ENCODE peak calls at places on chromosomes 4 and X, in seven cellular contexts. One of them, this sample, is unnamed.

GRCh38 chr4:98780111-98780549 is 121.7 kb upstream of the TSPAN5 start:
- DNase-seq in hepatocyte: peak; percentile 70
- DNase-seq in hippocampal formation: no peak
- DNase-seq in T47D: no peak
- DNase-seq in Daoy: no peak
- DNase-seq in T-helper 2 cell: no peak
- DNase-seq in stimulated activated CD4-positive, alpha-beta T cell treated with anti-CD3 and anti-CD28 coated beads, Interleukin-12 subunit alpha, Interleukin-12 subunit beta, amount 100 ng/mL, for 4 hours: no peak
- DNase-seq in this sample: no peak

GRCh38 chr4:157838366-157838765 is 334.5 kb downstream of the GASK1B start:
- DNase-seq in hepatocyte: no peak
- DNase-seq in hippocampal formation: no peak
- DNase-seq in T47D: no peak
- DNase-seq in Daoy: no peak
- DNase-seq in T-helper 2 cell: no peak
- DNase-seq in stimulated activated CD4-positive, alpha-beta T cell treated with anti-CD3 and anti-CD28 coated beads, Interleukin-12 subunit alpha, Interleukin-12 subunit beta, amount 100 ng/mL, for 4 hours: no peak
- DNase-seq in this sample: no peak

GRCh38 chrX:97126020-97126419 is 242.3 kb downstream of the RPA4 start:
- DNase-seq in hepatocyte: no peak
- DNase-seq in hippocampal formation: no peak
- DNase-seq in T47D: no peak
- DNase-seq in Daoy: no peak
- DNase-seq in T-helper 2 cell: no peak
- DNase-seq in stimulated activated CD4-positive, alpha-beta T cell treated with anti-CD3 and anti-CD28 coated beads, Interleukin-12 subunit alpha, Interleukin-12 subunit beta, amount 100 ng/mL, for 4 hours: no peak
- DNase-seq in this sample: no peak

GRCh38 chr4:130703211-130703920 is 1607.4 kb downstream of the C4orf33 start:
- DNase-seq in hepatocyte: no peak
- DNase-seq in hippocampal formation: no peak
- DNase-seq in T47D: no peak
- DNase-seq in Daoy: no peak
- DNase-seq in T-helper 2 cell: no peak
- DNase-seq in stimulated activated CD4-positive, alpha-beta T cell treated with anti-CD3 and anti-CD28 coated beads, Interleukin-12 subunit alpha, Interleukin-12 subunit beta, amount 100 ng/mL, for 4 hours: no peak
- DNase-seq in this sample: no peak

GRCh38 chrX:10243056-10243455 is 86.3 kb downstream of the CLCN4 start:
- DNase-seq in hepatocyte: no peak
- DNase-seq in hippocampal formation: no peak
- DNase-seq in T47D: no peak
- DNase-seq in Daoy: no peak
- DNase-seq in T-helper 2 cell: no peak
- DNase-seq in stimulated activated CD4-positive, alpha-beta T cell treated with anti-CD3 and anti-CD28 coated beads, Interleukin-12 subunit alpha, Interleukin-12 subunit beta, amount 100 ng/mL, for 4 hours: no peak
- DNase-seq in this sample: no peak

GRCh38 chr4:47662975-47663374 is 174.9 kb downstream of the CORIN start:
- DNase-seq in hepatocyte: no peak
- DNase-seq in hippocampal formation: no peak
- DNase-seq in T47D: no peak
- DNase-seq in Daoy: peak; percentile 8
- DNase-seq in T-helper 2 cell: no peak
- DNase-seq in stimulated activated CD4-positive, alpha-beta T cell treated with anti-CD3 and anti-CD28 coated beads, Interleukin-12 subunit alpha, Interleukin-12 subunit beta, amount 100 ng/mL, for 4 hours: no peak
- DNase-seq in this sample: no peak

GRCh38 chr4:40192286-40193017 is 4.4 kb upstream of the RHOH start:
- DNase-seq in hepatocyte: no peak
- DNase-seq in hippocampal formation: no peak
- DNase-seq in T47D: no peak
- DNase-seq in Daoy: no peak
- DNase-seq in T-helper 2 cell: no peak
- DNase-seq in stimulated activated CD4-positive, alpha-beta T cell treated with anti-CD3 and anti-CD28 coated beads, Interleukin-12 subunit alpha, Interleukin-12 subunit beta, amount 100 ng/mL, for 4 hours: no peak
- DNase-seq in this sample: no peak

GRCh38 chr4:6767725-6768538 is 14.6 kb upstream of the KIAA0232 start:
- DNase-seq in hepatocyte: peak; percentile 47
- DNase-seq in hippocampal formation: no peak
- DNase-seq in T47D: no peak
- DNase-seq in Daoy: no peak
- DNase-seq in T-helper 2 cell: no peak
- DNase-seq in stimulated activated CD4-positive, alpha-beta T cell treated with anti-CD3 and anti-CD28 coated beads, Interleukin-12 subunit alpha, Interleukin-12 subunit beta, amount 100 ng/mL, for 4 hours: no peak
- DNase-seq in this sample: no peak

GRCh38 chr4:147843162-147843561 is 111.3 kb downstream of the ARHGAP10 start:
- DNase-seq in hepatocyte: peak; percentile 63
- DNase-seq in hippocampal formation: no peak
- DNase-seq in T47D: peak; percentile 18
- DNase-seq in Daoy: peak; percentile 12
- DNase-seq in T-helper 2 cell: no peak
- DNase-seq in stimulated activated CD4-positive, alpha-beta T cell treated with anti-CD3 and anti-CD28 coated beads, Interleukin-12 subunit alpha, Interleukin-12 subunit beta, amount 100 ng/mL, for 4 hours: no peak
- DNase-seq in this sample: no peak

GRCh38 chrX:1435241-1435900 is 17.3 kb downstream of the ASMTL start:
- DNase-seq in hepatocyte: no peak
- DNase-seq in hippocampal formation: no peak
- DNase-seq in T47D: no peak
- DNase-seq in Daoy: no peak
- DNase-seq in T-helper 2 cell: no peak
- DNase-seq in stimulated activated CD4-positive, alpha-beta T cell treated with anti-CD3 and anti-CD28 coated beads, Interleukin-12 subunit alpha, Interleukin-12 subunit beta, amount 100 ng/mL, for 4 hours: no peak
- DNase-seq in this sample: no peak

GRCh38 chr4:27305246-27305645 is 444.6 kb downstream of the STIM2 start:
- DNase-seq in hepatocyte: peak; percentile 8
- DNase-seq in hippocampal formation: no peak
- DNase-seq in T47D: no peak
- DNase-seq in Daoy: no peak
- DNase-seq in T-helper 2 cell: no peak
- DNase-seq in stimulated activated CD4-positive, alpha-beta T cell treated with anti-CD3 and anti-CD28 coated beads, Interleukin-12 subunit alpha, Interleukin-12 subunit beta, amount 100 ng/mL, for 4 hours: no peak
- DNase-seq in this sample: no peak

GRCh38 chrX:38109042-38109904 is 102.9 kb downstream of the SYTL5 start:
- DNase-seq in hepatocyte: no peak
- DNase-seq in hippocampal formation: no peak
- DNase-seq in T47D: no peak
- DNase-seq in Daoy: no peak
- DNase-seq in T-helper 2 cell: no peak
- DNase-seq in stimulated activated CD4-positive, alpha-beta T cell treated with anti-CD3 and anti-CD28 coated beads, Interleukin-12 subunit alpha, Interleukin-12 subunit beta, amount 100 ng/mL, for 4 hours: no peak
- DNase-seq in this sample: no peak

GRCh38 chr4:36163198-36163597 is 81.1 kb downstream of the ARAP2 start:
- DNase-seq in hepatocyte: no peak
- DNase-seq in hippocampal formation: no peak
- DNase-seq in T47D: no peak
- DNase-seq in Daoy: no peak
- DNase-seq in T-helper 2 cell: no peak
- DNase-seq in stimulated activated CD4-positive, alpha-beta T cell treated with anti-CD3 and anti-CD28 coated beads, Interleukin-12 subunit alpha, Interleukin-12 subunit beta, amount 100 ng/mL, for 4 hours: no peak
- DNase-seq in this sample: no peak

GRCh38 chrX:56783450-56783831 is 54.4 kb downstream of the NBDY start:
- DNase-seq in hepatocyte: no peak
- DNase-seq in hippocampal formation: peak; percentile 66
- DNase-seq in T47D: peak; percentile 11
- DNase-seq in Daoy: no peak
- DNase-seq in T-helper 2 cell: peak; percentile 67
- DNase-seq in stimulated activated CD4-positive, alpha-beta T cell treated with anti-CD3 and anti-CD28 coated beads, Interleukin-12 subunit alpha, Interleukin-12 subunit beta, amount 100 ng/mL, for 4 hours: no peak
- DNase-seq in this sample: no peak

GRCh38 chr4:81565137-81565870 is 93.6 kb upstream of the RASGEF1B start:
- DNase-seq in hepatocyte: peak; percentile 44
- DNase-seq in hippocampal formation: peak; percentile 81
- DNase-seq in T47D: no peak
- DNase-seq in Daoy: peak; percentile 25
- DNase-seq in T-helper 2 cell: no peak
- DNase-seq in stimulated activated CD4-positive, alpha-beta T cell treated with anti-CD3 and anti-CD28 coated beads, Interleukin-12 subunit alpha, Interleukin-12 subunit beta, amount 100 ng/mL, for 4 hours: no peak
- DNase-seq in this sample: no peak

GRCh38 chr4:111556861-111557260 is 588.4 kb upstream of the FAM241A start:
- DNase-seq in hepatocyte: no peak
- DNase-seq in hippocampal formation: no peak
- DNase-seq in T47D: no peak
- DNase-seq in Daoy: no peak
- DNase-seq in T-helper 2 cell: no peak
- DNase-seq in stimulated activated CD4-positive, alpha-beta T cell treated with anti-CD3 and anti-CD28 coated beads, Interleukin-12 subunit alpha, Interleukin-12 subunit beta, amount 100 ng/mL, for 4 hours: no peak
- DNase-seq in this sample: no peak

GRCh38 chr4:52614241-52614640 is 44.9 kb downstream of the USP46 start:
- DNase-seq in hepatocyte: no peak
- DNase-seq in hippocampal formation: no peak
- DNase-seq in T47D: no peak
- DNase-seq in Daoy: no peak
- DNase-seq in T-helper 2 cell: no peak
- DNase-seq in stimulated activated CD4-positive, alpha-beta T cell treated with anti-CD3 and anti-CD28 coated beads, Interleukin-12 subunit alpha, Interleukin-12 subunit beta, amount 100 ng/mL, for 4 hours: no peak
- DNase-seq in this sample: no peak

GRCh38 chr4:180909279-180909678 is 1333.9 kb upstream of the TENM3 start:
- DNase-seq in hepatocyte: peak; percentile 7
- DNase-seq in hippocampal formation: no peak
- DNase-seq in T47D: no peak
- DNase-seq in Daoy: peak; percentile 24
- DNase-seq in T-helper 2 cell: no peak
- DNase-seq in stimulated activated CD4-positive, alpha-beta T cell treated with anti-CD3 and anti-CD28 coated beads, Interleukin-12 subunit alpha, Interleukin-12 subunit beta, amount 100 ng/mL, for 4 hours: no peak
- DNase-seq in this sample: no peak

GRCh38 chr4:2961411-2962098 is 1.7 kb downstream of the NOP14 start:
- DNase-seq in hepatocyte: no peak
- DNase-seq in hippocampal formation: no peak
- DNase-seq in T47D: no peak
- DNase-seq in Daoy: no peak
- DNase-seq in T-helper 2 cell: no peak
- DNase-seq in stimulated activated CD4-positive, alpha-beta T cell treated with anti-CD3 and anti-CD28 coated beads, Interleukin-12 subunit alpha, Interleukin-12 subunit beta, amount 100 ng/mL, for 4 hours: no peak
- DNase-seq in this sample: no peak

GRCh38 chr4:73740353-73740778 is at the start of gene CXCL8:
- DNase-seq in hepatocyte: peak; percentile 24
- DNase-seq in hippocampal formation: peak; percentile 33
- DNase-seq in T47D: no peak
- DNase-seq in Daoy: peak; percentile 88
- DNase-seq in T-helper 2 cell: no peak
- DNase-seq in stimulated activated CD4-positive, alpha-beta T cell treated with anti-CD3 and anti-CD28 coated beads, Interleukin-12 subunit alpha, Interleukin-12 subunit beta, amount 100 ng/mL, for 4 hours: no peak
- DNase-seq in this sample: no peak

GRCh38 chr4:6013564-6013963 is 4.7 kb downstream of the C4orf50 start:
- DNase-seq in hepatocyte: no peak
- DNase-seq in hippocampal formation: no peak
- DNase-seq in T47D: no peak
- DNase-seq in Daoy: no peak
- DNase-seq in T-helper 2 cell: no peak
- DNase-seq in stimulated activated CD4-positive, alpha-beta T cell treated with anti-CD3 and anti-CD28 coated beads, Interleukin-12 subunit alpha, Interleukin-12 subunit beta, amount 100 ng/mL, for 4 hours: no peak
- DNase-seq in this sample: no peak

GRCh38 chr4:138975225-138975624 is 40.4 kb upstream of the NOCT start:
- DNase-seq in hepatocyte: no peak
- DNase-seq in hippocampal formation: no peak
- DNase-seq in T47D: no peak
- DNase-seq in Daoy: no peak
- DNase-seq in T-helper 2 cell: no peak
- DNase-seq in stimulated activated CD4-positive, alpha-beta T cell treated with anti-CD3 and anti-CD28 coated beads, Interleukin-12 subunit alpha, Interleukin-12 subunit beta, amount 100 ng/mL, for 4 hours: no peak
- DNase-seq in this sample: no peak

GRCh38 chr4:121642292-121642691 is 54.5 kb downstream of the ANXA5 start:
- DNase-seq in hepatocyte: no peak
- DNase-seq in hippocampal formation: no peak
- DNase-seq in T47D: no peak
- DNase-seq in Daoy: no peak
- DNase-seq in T-helper 2 cell: no peak
- DNase-seq in stimulated activated CD4-positive, alpha-beta T cell treated with anti-CD3 and anti-CD28 coated beads, Interleukin-12 subunit alpha, Interleukin-12 subunit beta, amount 100 ng/mL, for 4 hours: no peak
- DNase-seq in this sample: no peak

GRCh38 chrX:116317409-116317808 is 119.0 kb upstream of the SLC6A14 start:
- DNase-seq in hepatocyte: peak; percentile 37
- DNase-seq in hippocampal formation: peak; percentile 16
- DNase-seq in T47D: no peak
- DNase-seq in Daoy: no peak
- DNase-seq in T-helper 2 cell: no peak
- DNase-seq in stimulated activated CD4-positive, alpha-beta T cell treated with anti-CD3 and anti-CD28 coated beads, Interleukin-12 subunit alpha, Interleukin-12 subunit beta, amount 100 ng/mL, for 4 hours: no peak
- DNase-seq in this sample: no peak

GRCh38 chrX:154074199-154074598 is 23.3 kb downstream of the MECP2 start:
- DNase-seq in hepatocyte: no peak
- DNase-seq in hippocampal formation: no peak
- DNase-seq in T47D: no peak
- DNase-seq in Daoy: peak; percentile 20
- DNase-seq in T-helper 2 cell: no peak
- DNase-seq in stimulated activated CD4-positive, alpha-beta T cell treated with anti-CD3 and anti-CD28 coated beads, Interleukin-12 subunit alpha, Interleukin-12 subunit beta, amount 100 ng/mL, for 4 hours: no peak
- DNase-seq in this sample: no peak

GRCh38 chr4:130336585-130337217 is 1240.7 kb downstream of the C4orf33 start:
- DNase-seq in hepatocyte: peak; percentile 19
- DNase-seq in hippocampal formation: no peak
- DNase-seq in T47D: no peak
- DNase-seq in Daoy: no peak
- DNase-seq in T-helper 2 cell: no peak
- DNase-seq in stimulated activated CD4-positive, alpha-beta T cell treated with anti-CD3 and anti-CD28 coated beads, Interleukin-12 subunit alpha, Interleukin-12 subunit beta, amount 100 ng/mL, for 4 hours: no peak
- DNase-seq in this sample: no peak

GRCh38 chr4:153084939-153085630 is 119.2 kb upstream of the TRIM2 start:
- DNase-seq in hepatocyte: peak; percentile 82
- DNase-seq in hippocampal formation: peak; percentile 70
- DNase-seq in T47D: peak; percentile 14
- DNase-seq in Daoy: peak; percentile 52
- DNase-seq in T-helper 2 cell: peak; percentile 56
- DNase-seq in stimulated activated CD4-positive, alpha-beta T cell treated with anti-CD3 and anti-CD28 coated beads, Interleukin-12 subunit alpha, Interleukin-12 subunit beta, amount 100 ng/mL, for 4 hours: peak; percentile 87
- DNase-seq in this sample: no peak

This sample was measured in NCI-H1436 treated with DMSO at 0.1 percent for 48 hours.